ENCODE peak calls at places on chromosomes 5 and 9, in five cellular contexts. J is GM06990; H is amniotic stem cell; Y is stimulated activated CD8-positive, alpha-beta memory T cell treated with anti-CD3 and anti-CD28 coated beads, Interleukin-15, amount 100 ng/mL, for 24 hours; O is HTR-8/SVneo. C is an unnamed sample.

GRCh38 chr5:54469655-54470054 is 14.2 kb downstream of the HSPB3 start:
- DNase-seq in J (no peak), Y (no peak), O (no peak), H (no peak), C (no peak)

GRCh38 chr9:70574222-70574837 is 159.9 kb upstream of the KLF9 start:
- DNase-seq in J (no peak), O (no peak), Y (no peak), H (no peak), C (no peak)

GRCh38 chr5:178859625-178860521 is at the start of gene ZNF354B:
- DNase-seq in O (peak), J (peak), H (peak), Y (peak), C (peak)

GRCh38 chr9:2116073-2116472 is 100.9 kb downstream of the SMARCA2 start:
- DNase-seq in O (peak), Y (no peak), H (no peak), J (no peak), C (no peak)

GRCh38 chr9:103999375-104000062 is 94.6 kb upstream of the SMC2 start:
- DNase-seq in Y (no peak), J (no peak), H (no peak), O (no peak), C (no peak)

GRCh38 chr9:99896119-99896518 is 10.3 kb upstream of the STX17 start:
- DNase-seq in Y (no peak), J (no peak), H (no peak), O (no peak), C (no peak)

GRCh38 chr9:35051069-35051967 is 21.1 kb downstream of the VCP start:
- DNase-seq in J (no peak), O (peak), H (no peak), Y (no peak), C (peak)

GRCh38 chr5:135239461-135240282 is 159.4 kb downstream of the MACROH2A1 start:
- DNase-seq in Y (no peak), H (no peak), O (no peak), J (no peak), C (no peak)

GRCh38 chr9:34590376-34591090 is 1.0 kb upstream of the CNTFR start:
- DNase-seq in O (no peak), H (no peak), Y (no peak), J (peak), C (no peak)

GRCh38 chr9:112338561-112338960 is 5.1 kb upstream of the PTBP3 start:
- DNase-seq in O (no peak), J (no peak), Y (no peak), H (peak), C (no peak)